ENCODE peak calls at places on chromosomes 13 and 19, in six cellular contexts. One of them, this sample, is unnamed.

GRCh38 chr19:17260842-17261325 is 3.7 kb downstream of the USHBP1 start:
- DNase-seq in astrocyte of the cerebellum: peak; percentile 36
- DNase-seq in HFF-Myc: peak; percentile 36
- DNase-seq in heart left ventricle: peak; percentile 73
- DNase-seq in dorsolateral prefrontal cortex: no peak
- DNase-seq in breast epithelium: peak; percentile 69
- DNase-seq in this sample: peak; percentile 96

GRCh38 chr13:76791290-76791664 is 94.9 kb downstream of the KCTD12 start:
- DNase-seq in astrocyte of the cerebellum: no peak
- DNase-seq in HFF-Myc: no peak
- DNase-seq in heart left ventricle: no peak
- DNase-seq in dorsolateral prefrontal cortex: no peak
- DNase-seq in breast epithelium: no peak
- DNase-seq in this sample: no peak

GRCh38 chr13:76798037-76798436 is 88.2 kb downstream of the KCTD12 start:
- DNase-seq in astrocyte of the cerebellum: no peak
- DNase-seq in HFF-Myc: no peak
- DNase-seq in heart left ventricle: no peak
- DNase-seq in dorsolateral prefrontal cortex: no peak
- DNase-seq in breast epithelium: no peak
- DNase-seq in this sample: no peak

GRCh38 chr19:18613589-18614234 is 1.0 kb downstream of the TMEM59L start:
- DNase-seq in astrocyte of the cerebellum: no peak
- DNase-seq in HFF-Myc: no peak
- DNase-seq in heart left ventricle: no peak
- DNase-seq in dorsolateral prefrontal cortex: no peak
- DNase-seq in breast epithelium: no peak
- DNase-seq in this sample: no peak

GRCh38 chr13:73334459-73334858 is 275.7 kb downstream of the KLF5 start:
- DNase-seq in astrocyte of the cerebellum: no peak
- DNase-seq in HFF-Myc: no peak
- DNase-seq in heart left ventricle: no peak
- DNase-seq in dorsolateral prefrontal cortex: no peak
- DNase-seq in breast epithelium: no peak
- DNase-seq in this sample: peak; percentile 36

GRCh38 chr19:2168619-2169424 is 5.1 kb downstream of the DOT1L start:
- DNase-seq in astrocyte of the cerebellum: peak; percentile 78
- DNase-seq in HFF-Myc: peak; percentile 76
- DNase-seq in heart left ventricle: peak; percentile 96
- DNase-seq in dorsolateral prefrontal cortex: peak; percentile 89
- DNase-seq in breast epithelium: peak; percentile 96
- DNase-seq in this sample: peak; percentile 97

GRCh38 chr19:49442793-49443365 is 1.6 kb upstream of the SLC17A7 start:
- DNase-seq in astrocyte of the cerebellum: peak; percentile 42
- DNase-seq in HFF-Myc: peak; percentile 52
- DNase-seq in heart left ventricle: peak; percentile 95
- DNase-seq in dorsolateral prefrontal cortex: no peak
- DNase-seq in breast epithelium: peak; percentile 96
- DNase-seq in this sample: peak; percentile 96

GRCh38 chr19:47658431-47659383 is 49.8 kb downstream of the BICRA start:
- DNase-seq in astrocyte of the cerebellum: peak; percentile 53
- DNase-seq in HFF-Myc: no peak
- DNase-seq in heart left ventricle: no peak
- DNase-seq in dorsolateral prefrontal cortex: no peak
- DNase-seq in breast epithelium: no peak
- DNase-seq in this sample: no peak

GRCh38 chr19:41958367-41959055 is 610 bp downstream of the RABAC1 start:
- DNase-seq in astrocyte of the cerebellum: peak; percentile 13
- DNase-seq in HFF-Myc: no peak
- DNase-seq in heart left ventricle: peak; percentile 84
- DNase-seq in dorsolateral prefrontal cortex: peak; percentile 57
- DNase-seq in breast epithelium: peak; percentile 84
- DNase-seq in this sample: peak; percentile 73

GRCh38 chr19:41960973-41961372 is 1.9 kb upstream of the RABAC1 start:
- DNase-seq in astrocyte of the cerebellum: no peak
- DNase-seq in HFF-Myc: no peak
- DNase-seq in heart left ventricle: no peak
- DNase-seq in dorsolateral prefrontal cortex: no peak
- DNase-seq in breast epithelium: no peak
- DNase-seq in this sample: no peak

GRCh38 chr19:41957161-41957837 is 1.8 kb downstream of the RABAC1 start:
- DNase-seq in astrocyte of the cerebellum: no peak
- DNase-seq in HFF-Myc: no peak
- DNase-seq in heart left ventricle: no peak
- DNase-seq in dorsolateral prefrontal cortex: no peak
- DNase-seq in breast epithelium: no peak
- DNase-seq in this sample: no peak

GRCh38 chr19:41957838-41958366 is 1.2 kb downstream of the RABAC1 start:
- DNase-seq in astrocyte of the cerebellum: peak; percentile 67
- DNase-seq in HFF-Myc: peak; percentile 57
- DNase-seq in heart left ventricle: peak; percentile 67
- DNase-seq in dorsolateral prefrontal cortex: peak; percentile 59
- DNase-seq in breast epithelium: peak; percentile 78
- DNase-seq in this sample: no peak

DNA sequence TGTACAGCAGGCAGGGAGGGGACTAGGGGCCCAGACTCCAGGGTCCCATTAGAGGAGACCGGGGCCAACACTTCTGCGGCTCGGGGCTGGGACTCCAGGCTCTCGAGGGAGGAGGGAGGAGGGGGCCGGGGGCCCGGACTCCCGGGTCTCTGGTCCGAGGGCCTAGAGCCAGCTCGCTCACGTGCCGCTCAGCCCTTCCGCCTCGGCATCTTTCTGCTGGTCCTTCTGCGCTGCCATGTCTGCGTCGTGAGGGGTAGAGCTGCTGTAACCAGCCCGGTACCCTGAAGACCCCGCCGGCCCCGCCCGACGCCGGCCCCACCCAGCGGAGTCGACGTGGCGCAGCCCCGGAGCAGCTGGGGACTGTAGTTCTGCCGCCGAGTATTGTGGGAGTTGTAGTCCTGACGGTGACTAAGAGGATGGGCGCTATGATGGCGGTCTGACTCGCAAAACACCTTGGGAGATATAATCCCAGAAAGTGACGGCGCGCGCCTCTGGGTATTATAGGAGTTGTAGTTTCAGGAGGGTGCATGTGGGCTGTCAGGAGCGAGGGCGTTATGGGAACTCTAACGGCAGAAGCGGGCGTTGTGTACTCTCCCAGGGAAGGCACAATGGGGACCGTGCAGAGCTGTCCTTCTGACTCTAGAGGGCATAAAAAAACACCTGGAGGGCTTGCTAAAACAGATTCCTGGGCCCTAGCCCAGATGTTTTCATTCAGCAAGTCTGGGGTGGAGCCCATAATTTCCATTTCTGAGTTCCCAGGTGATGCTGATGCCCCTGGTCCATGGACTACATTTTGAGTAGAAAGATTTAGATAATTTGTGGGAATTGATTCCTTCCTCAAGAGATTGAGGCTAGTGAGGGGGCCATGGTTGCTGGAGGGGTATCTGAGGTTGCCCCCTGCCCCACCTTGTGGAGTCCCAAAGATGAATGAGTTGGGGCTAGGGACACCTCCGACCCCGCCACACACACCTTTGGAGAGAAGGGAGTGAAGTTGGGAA is at the start of gene RABAC1:
- DNase-seq in astrocyte of the cerebellum: peak; percentile 81
- DNase-seq in HFF-Myc: peak; percentile 79
- DNase-seq in heart left ventricle: peak; percentile 90
- DNase-seq in dorsolateral prefrontal cortex: peak; percentile 91
- DNase-seq in breast epithelium: peak; percentile 83
- DNase-seq in this sample: peak; percentile 86
- TF ChIP-seq CTCF in astrocyte of the cerebellum: peak; percentile 21
- TF ChIP-seq CTCF in HFF-Myc: no peak
- TF ChIP-seq CTCF in heart left ventricle: no peak
- TF ChIP-seq CTCF in dorsolateral prefrontal cortex: no peak
- TF ChIP-seq CTCF in breast epithelium: no peak
- TF ChIP-seq CTCF in this sample: no peak

GRCh38 chr19:45059258-45059965 is 16.9 kb downstream of the ZNF296 start:
- DNase-seq in astrocyte of the cerebellum: peak; percentile 44
- DNase-seq in HFF-Myc: peak; percentile 63
- DNase-seq in heart left ventricle: peak; percentile 60
- DNase-seq in dorsolateral prefrontal cortex: peak; percentile 73
- DNase-seq in breast epithelium: no peak
- DNase-seq in this sample: peak; percentile 93

GRCh38 chr19:45056831-45057230 is 18.0 kb downstream of the CLASRP start:
- DNase-seq in astrocyte of the cerebellum: no peak
- DNase-seq in HFF-Myc: no peak
- DNase-seq in heart left ventricle: no peak
- DNase-seq in dorsolateral prefrontal cortex: no peak
- DNase-seq in breast epithelium: no peak
- DNase-seq in this sample: no peak

GRCh38 chr19:45058622-45059159 is 17.6 kb downstream of the ZNF296 start:
- DNase-seq in astrocyte of the cerebellum: no peak
- DNase-seq in HFF-Myc: no peak
- DNase-seq in heart left ventricle: no peak
- DNase-seq in dorsolateral prefrontal cortex: no peak
- DNase-seq in breast epithelium: no peak
- DNase-seq in this sample: no peak

GRCh38 chr19:45061965-45062364 is 14.3 kb downstream of the ZNF296 start:
- DNase-seq in astrocyte of the cerebellum: no peak
- DNase-seq in HFF-Myc: no peak
- DNase-seq in heart left ventricle: no peak
- DNase-seq in dorsolateral prefrontal cortex: no peak
- DNase-seq in breast epithelium: no peak
- DNase-seq in this sample: no peak

GRCh38 chr19:45057444-45057843 is 18.6 kb downstream of the CLASRP start:
- DNase-seq in astrocyte of the cerebellum: no peak
- DNase-seq in HFF-Myc: no peak
- DNase-seq in heart left ventricle: no peak
- DNase-seq in dorsolateral prefrontal cortex: no peak
- DNase-seq in breast epithelium: no peak
- DNase-seq in this sample: no peak
- H3K4me3 ChIP-seq in astrocyte of the cerebellum: no peak overlapping the region
- H3K4me3 ChIP-seq in HFF-Myc: no peak overlapping the region
- H3K4me3 ChIP-seq in heart left ventricle: no peak overlapping the region
- H3K4me3 ChIP-seq in dorsolateral prefrontal cortex: no peak overlapping the region
- H3K4me3 ChIP-seq in breast epithelium: no peak overlapping the region
- H3K4me3 ChIP-seq in this sample: no peak overlapping the region

DNA sequence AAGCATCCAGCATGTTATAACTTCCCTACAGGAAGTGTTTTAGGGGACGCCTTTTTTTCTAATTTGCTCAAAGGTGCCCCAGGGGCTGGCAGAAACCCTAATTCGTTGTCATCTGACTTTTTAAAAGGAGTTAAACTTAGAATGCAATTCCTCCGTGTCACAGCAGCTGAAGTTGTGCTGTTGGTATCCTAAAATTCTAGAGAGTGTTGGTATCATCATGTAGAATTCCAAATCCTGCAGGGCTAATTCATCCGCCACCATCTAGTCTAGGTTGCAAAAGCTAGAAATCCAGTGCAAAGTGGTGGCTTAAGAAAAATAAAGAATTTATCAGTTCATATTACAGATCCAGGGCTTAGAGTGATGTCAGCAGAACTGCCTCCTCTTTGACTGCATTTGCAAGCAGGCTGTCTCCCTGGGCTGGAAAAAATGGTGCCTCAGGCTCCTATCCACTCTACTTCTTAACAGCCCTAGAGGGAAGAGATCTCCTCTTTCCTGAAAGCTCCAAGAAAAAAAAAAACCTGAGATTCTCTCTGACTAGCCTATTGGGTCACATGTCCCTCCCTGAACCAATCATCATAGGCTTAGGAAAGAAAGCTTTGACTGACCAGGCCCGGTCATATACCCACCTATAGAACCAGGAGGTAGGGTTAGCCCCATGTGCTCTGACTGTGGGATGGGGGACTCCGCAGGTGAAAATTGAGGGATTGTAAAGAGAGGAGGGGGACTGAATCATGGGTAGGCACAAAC is 73.0 kb downstream of the MAP4K1 start:
- DNase-seq in astrocyte of the cerebellum: peak; percentile 22
- DNase-seq in HFF-Myc: no peak
- DNase-seq in heart left ventricle: no peak
- DNase-seq in dorsolateral prefrontal cortex: no peak
- DNase-seq in breast epithelium: no peak
- DNase-seq in this sample: no peak
- TF ChIP-seq CTCF in astrocyte of the cerebellum: no peak
- TF ChIP-seq CTCF in HFF-Myc: peak; percentile 41
- TF ChIP-seq CTCF in heart left ventricle: peak; percentile 69
- TF ChIP-seq CTCF in dorsolateral prefrontal cortex: peak; percentile 75
- TF ChIP-seq CTCF in breast epithelium: no peak
- TF ChIP-seq CTCF in this sample: no peak

GRCh38 chr19:11196406-11197287 is 698 bp downstream of the KANK2 start:
- DNase-seq in astrocyte of the cerebellum: no peak
- DNase-seq in HFF-Myc: no peak
- DNase-seq in heart left ventricle: peak; percentile 63
- DNase-seq in dorsolateral prefrontal cortex: no peak
- DNase-seq in breast epithelium: no peak
- DNase-seq in this sample: no peak

GRCh38 chr19:11195169-11195568 is 2.2 kb downstream of the KANK2 start:
- DNase-seq in astrocyte of the cerebellum: no peak
- DNase-seq in HFF-Myc: no peak
- DNase-seq in heart left ventricle: peak; percentile 54
- DNase-seq in dorsolateral prefrontal cortex: no peak
- DNase-seq in breast epithelium: no peak
- DNase-seq in this sample: no peak

GRCh38 chr19:11194657-11195056 is 2.7 kb downstream of the KANK2 start:
- DNase-seq in astrocyte of the cerebellum: no peak
- DNase-seq in HFF-Myc: no peak
- DNase-seq in heart left ventricle: no peak
- DNase-seq in dorsolateral prefrontal cortex: no peak
- DNase-seq in breast epithelium: no peak
- DNase-seq in this sample: no peak

GRCh38 chr19:11194173-11194572 is 3.2 kb downstream of the KANK2 start:
- DNase-seq in astrocyte of the cerebellum: no peak
- DNase-seq in HFF-Myc: no peak
- DNase-seq in heart left ventricle: no peak
- DNase-seq in dorsolateral prefrontal cortex: no peak
- DNase-seq in breast epithelium: no peak
- DNase-seq in this sample: no peak

GRCh38 chr19:11195681-11196080 is 1.7 kb downstream of the KANK2 start:
- DNase-seq in astrocyte of the cerebellum: no peak
- DNase-seq in HFF-Myc: no peak
- DNase-seq in heart left ventricle: no peak
- DNase-seq in dorsolateral prefrontal cortex: no peak
- DNase-seq in breast epithelium: no peak
- DNase-seq in this sample: no peak
- H3K4me3 ChIP-seq in astrocyte of the cerebellum: peak overlapping the region; percentile 26
- H3K4me3 ChIP-seq in HFF-Myc: peak overlapping the region; percentile 79
- H3K4me3 ChIP-seq in heart left ventricle: peak overlapping the region; percentile 96
- H3K4me3 ChIP-seq in dorsolateral prefrontal cortex: peak overlapping the region; percentile 72
- H3K4me3 ChIP-seq in breast epithelium: peak overlapping the region; percentile 80
- H3K4me3 ChIP-seq in this sample: no peak overlapping the region

GRCh38 chr19:5133986-5134595 is 165.2 kb downstream of the KDM4B start:
- DNase-seq in astrocyte of the cerebellum: no peak
- DNase-seq in HFF-Myc: no peak
- DNase-seq in heart left ventricle: no peak
- DNase-seq in dorsolateral prefrontal cortex: no peak
- DNase-seq in breast epithelium: no peak
- DNase-seq in this sample: no peak

GRCh38 chr19:5131031-5131865 is 162.3 kb downstream of the KDM4B start:
- DNase-seq in astrocyte of the cerebellum: no peak
- DNase-seq in HFF-Myc: no peak
- DNase-seq in heart left ventricle: no peak
- DNase-seq in dorsolateral prefrontal cortex: no peak
- DNase-seq in breast epithelium: no peak
- DNase-seq in this sample: no peak

GRCh38 chr19:5134683-5135082 is 165.8 kb downstream of the KDM4B start:
- DNase-seq in astrocyte of the cerebellum: no peak
- DNase-seq in HFF-Myc: no peak
- DNase-seq in heart left ventricle: no peak
- DNase-seq in dorsolateral prefrontal cortex: no peak
- DNase-seq in breast epithelium: no peak
- DNase-seq in this sample: no peak

GRCh38 chr19:5131866-5132561 is 163.1 kb downstream of the KDM4B start:
- DNase-seq in astrocyte of the cerebellum: no peak
- DNase-seq in HFF-Myc: no peak
- DNase-seq in heart left ventricle: no peak
- DNase-seq in dorsolateral prefrontal cortex: no peak
- DNase-seq in breast epithelium: peak; percentile 46
- DNase-seq in this sample: no peak

GRCh38 chr19:5132698-5133651 is 164.1 kb downstream of the KDM4B start:
- DNase-seq in astrocyte of the cerebellum: no peak
- DNase-seq in HFF-Myc: no peak
- DNase-seq in heart left ventricle: no peak
- DNase-seq in dorsolateral prefrontal cortex: no peak
- DNase-seq in breast epithelium: no peak
- DNase-seq in this sample: no peak
- TF ChIP-seq CTCF in astrocyte of the cerebellum: no peak
- TF ChIP-seq CTCF in HFF-Myc: no peak
- TF ChIP-seq CTCF in heart left ventricle: no peak
- TF ChIP-seq CTCF in dorsolateral prefrontal cortex: no peak
- TF ChIP-seq CTCF in breast epithelium: no peak
- TF ChIP-seq CTCF in this sample: no peak